ENCODE peak calls at places on chromosomes 11 and 22, in five cellular contexts. N is PC-3, C is endothelial cell, H is neuronal stem cell, V is memory B cell. P is an unnamed sample.

GRCh38 chr11:73297702-73298101 is 10.4 kb upstream of the ARHGEF17 start:
- DNase-seq in N (no peak), C (no peak), H (no peak), V (no peak), P (no peak)

GRCh38 chr11:985435-985834 is 51.1 kb downstream of the MUC6 start:
- DNase-seq in N (no peak), C (no peak), H (no peak), V (no peak), P (peak)

GRCh38 chr11:32087602-32088001 is 3.3 kb upstream of the RCN1 start:
- DNase-seq in N (peak), C (no peak), H (no peak), V (no peak), P (peak)

GRCh38 chr11:64253043-64253442 is 1.7 kb downstream of the PLCB3 start:
- DNase-seq in N (no peak), C (no peak), H (no peak), V (no peak), P (no peak)

GRCh38 chr11:34680918-34681554 is 60.1 kb downstream of the EHF start:
- DNase-seq in N (peak), C (no peak), H (no peak), V (no peak), P (peak)

GRCh38 chr11:61507962-61508824 is at the start of gene LRRC10B:
- DNase-seq in N (no peak), C (peak), H (peak), V (no peak), P (peak)

GRCh38 chr11:129317564-129317963 is 58.1 kb upstream of the BARX2 start:
- DNase-seq in N (peak), C (no peak), H (no peak), V (no peak), P (peak)

GRCh38 chr11:69950120-69950519 is 128.0 kb upstream of the ANO1 start:
- DNase-seq in N (peak), C (peak), H (no peak), V (no peak), P (peak)

GRCh38 chr22:46937185-46937584 is 174.7 kb downstream of the TBC1D22A start:
- DNase-seq in N (no peak), C (no peak), H (no peak), V (no peak), P (no peak)

GRCh38 chr22:16917144-16918003 is 90.6 kb downstream of the GAB4 start:
- DNase-seq in N (peak), C (peak), H (peak), V (peak), P (peak)

GRCh38 chr11:62443390-62444201 is 24.8 kb downstream of the SCGB1A1 start:
- DNase-seq in N (no peak), C (no peak), H (no peak), V (no peak), P (no peak)

GRCh38 chr11:2793781-2794418 is 91.7 kb downstream of the CDKN1C start:
- DNase-seq in N (no peak), C (no peak), H (no peak), V (no peak), P (no peak)

GRCh38 chr11:113176971-113177370 is 137.4 kb upstream of the TTC12 start:
- DNase-seq in N (no peak), C (no peak), H (no peak), V (no peak), P (peak)

GRCh38 chr11:114059278-114059983 is at the start of gene ZBTB16:
- DNase-seq in N (no peak), C (peak), H (peak), V (no peak), P (no peak)

GRCh38 chr11:17197431-17197898 is 10.3 kb downstream of the PIK3C2A start:
- DNase-seq in N (peak), C (no peak), H (no peak), V (no peak), P (peak)

GRCh38 chr11:71240061-71240690 is 12.2 kb downstream of the SHANK2 start:
- DNase-seq in N (no peak), C (no peak), H (no peak), V (no peak), P (no peak)

GRCh38 chr11:117794144-117794543 is 2.9 kb downstream of the DSCAML1 start:
- DNase-seq in N (no peak), C (no peak), H (no peak), V (no peak), P (no peak)

GRCh38 chr11:102831128-102831708 is 12.2 kb downstream of the MMP3 start:
- DNase-seq in N (no peak), C (peak), H (no peak), V (no peak), P (peak)

GRCh38 chr22:44823396-44823795 is 71.0 kb downstream of the ARHGAP8 start:
- DNase-seq in N (no peak), C (no peak), H (no peak), V (no peak), P (no peak)

GRCh38 chr11:45022294-45023064 is 71.8 kb upstream of the TP53I11 start:
- DNase-seq in N (peak), C (no peak), H (no peak), V (no peak), P (peak)

GRCh38 chr22:42379961-42380537 is 52.2 kb downstream of the NFAM1 start:
- DNase-seq in N (no peak), C (no peak), H (no peak), V (no peak), P (no peak)

GRCh38 chr22:47192106-47192650 is 429.7 kb downstream of the TBC1D22A start:
- DNase-seq in N (no peak), C (no peak), H (no peak), V (no peak), P (no peak)

GRCh38 chr22:23079814-23080521 is 9.6 kb downstream of the GNAZ start:
- DNase-seq in N (no peak), C (no peak), H (no peak), V (no peak), P (no peak)